ENCODE peak calls at places on chromosome 21, in eight cellular contexts. One of them, this sample, is unnamed.

GRCh38 chr21:44299085-44299457 is 782 bp upstream of the PFKL start:
- DNase-seq in brain microvascular endothelial cell: no peak
- DNase-seq in mammary epithelial cell: no peak
- DNase-seq in transverse colon: no peak
- DNase-seq in adrenal gland: no peak
- DNase-seq in colonic mucosa: no peak
- DNase-seq in psoas muscle: no peak
- DNase-seq in CD8-positive, alpha-beta T cell: no peak
- DNase-seq in this sample: peak

GRCh38 chr21:43196789-43197188 is 28.0 kb downstream of the CRYAA start:
- DNase-seq in brain microvascular endothelial cell: no peak
- DNase-seq in mammary epithelial cell: peak
- DNase-seq in transverse colon: peak
- DNase-seq in adrenal gland: no peak
- DNase-seq in colonic mucosa: peak
- DNase-seq in psoas muscle: no peak
- DNase-seq in CD8-positive, alpha-beta T cell: no peak
- DNase-seq in this sample: peak

GRCh38 chr21:34229361-34229760 is 134.4 kb upstream of the KCNE2 start:
- DNase-seq in brain microvascular endothelial cell: no peak
- DNase-seq in mammary epithelial cell: no peak
- DNase-seq in transverse colon: no peak
- DNase-seq in adrenal gland: no peak
- DNase-seq in colonic mucosa: no peak
- DNase-seq in psoas muscle: no peak
- DNase-seq in CD8-positive, alpha-beta T cell: no peak
- DNase-seq in this sample: no peak

GRCh38 chr21:35319684-35320083 is 270.6 kb upstream of the RUNX1 start:
- DNase-seq in brain microvascular endothelial cell: no peak
- DNase-seq in mammary epithelial cell: peak
- DNase-seq in transverse colon: no peak
- DNase-seq in adrenal gland: no peak
- DNase-seq in colonic mucosa: no peak
- DNase-seq in psoas muscle: no peak
- DNase-seq in CD8-positive, alpha-beta T cell: no peak
- DNase-seq in this sample: no peak

GRCh38 chr21:17343055-17343454 is 169.8 kb upstream of the CXADR start:
- DNase-seq in brain microvascular endothelial cell: peak
- DNase-seq in mammary epithelial cell: peak
- DNase-seq in transverse colon: no peak
- DNase-seq in adrenal gland: no peak
- DNase-seq in colonic mucosa: no peak
- DNase-seq in psoas muscle: no peak
- DNase-seq in CD8-positive, alpha-beta T cell: no peak
- DNase-seq in this sample: peak

GRCh38 chr21:25929859-25930520 is 195.2 kb downstream of the GABPA start:
- DNase-seq in brain microvascular endothelial cell: peak
- DNase-seq in mammary epithelial cell: peak
- DNase-seq in transverse colon: no peak
- DNase-seq in adrenal gland: peak
- DNase-seq in colonic mucosa: no peak
- DNase-seq in psoas muscle: peak
- DNase-seq in CD8-positive, alpha-beta T cell: no peak
- DNase-seq in this sample: peak

GRCh38 chr21:34061983-34062382 is 11.4 kb upstream of the MRPS6 start:
- DNase-seq in brain microvascular endothelial cell: no peak
- DNase-seq in mammary epithelial cell: no peak
- DNase-seq in transverse colon: no peak
- DNase-seq in adrenal gland: no peak
- DNase-seq in colonic mucosa: no peak
- DNase-seq in psoas muscle: no peak
- DNase-seq in CD8-positive, alpha-beta T cell: no peak
- DNase-seq in this sample: no peak

GRCh38 chr21:44487831-44488230 is 32.5 kb downstream of the LRRC3 start:
- DNase-seq in brain microvascular endothelial cell: peak
- DNase-seq in mammary epithelial cell: no peak
- DNase-seq in transverse colon: no peak
- DNase-seq in adrenal gland: no peak
- DNase-seq in colonic mucosa: no peak
- DNase-seq in psoas muscle: no peak
- DNase-seq in CD8-positive, alpha-beta T cell: peak
- DNase-seq in this sample: peak

GRCh38 chr21:27454234-27454633 is 487.3 kb upstream of the ADAMTS5 start:
- DNase-seq in brain microvascular endothelial cell: no peak
- DNase-seq in mammary epithelial cell: no peak
- DNase-seq in transverse colon: no peak
- DNase-seq in adrenal gland: no peak
- DNase-seq in colonic mucosa: no peak
- DNase-seq in psoas muscle: no peak
- DNase-seq in CD8-positive, alpha-beta T cell: no peak
- DNase-seq in this sample: no peak

GRCh38 chr21:34703566-34703965 is 34.8 kb downstream of the CLIC6 start:
- DNase-seq in brain microvascular endothelial cell: no peak
- DNase-seq in mammary epithelial cell: no peak
- DNase-seq in transverse colon: no peak
- DNase-seq in adrenal gland: no peak
- DNase-seq in colonic mucosa: no peak
- DNase-seq in psoas muscle: no peak
- DNase-seq in CD8-positive, alpha-beta T cell: no peak
- DNase-seq in this sample: no peak

GRCh38 chr21:39374046-39374445 is 25.2 kb upstream of the HMGN1 start:
- DNase-seq in brain microvascular endothelial cell: no peak
- DNase-seq in mammary epithelial cell: no peak
- DNase-seq in transverse colon: no peak
- DNase-seq in adrenal gland: no peak
- DNase-seq in colonic mucosa: no peak
- DNase-seq in psoas muscle: no peak
- DNase-seq in CD8-positive, alpha-beta T cell: no peak
- DNase-seq in this sample: no peak

GRCh38 chr21:25939396-25939761 is 204.6 kb downstream of the GABPA start:
- DNase-seq in brain microvascular endothelial cell: no peak
- DNase-seq in mammary epithelial cell: no peak
- DNase-seq in transverse colon: no peak
- DNase-seq in adrenal gland: no peak
- DNase-seq in colonic mucosa: no peak
- DNase-seq in psoas muscle: no peak
- DNase-seq in CD8-positive, alpha-beta T cell: no peak
- DNase-seq in this sample: no peak

GRCh38 chr21:35086357-35086756 is 37.3 kb upstream of the RUNX1 start:
- DNase-seq in brain microvascular endothelial cell: peak
- DNase-seq in mammary epithelial cell: peak
- DNase-seq in transverse colon: no peak
- DNase-seq in adrenal gland: no peak
- DNase-seq in colonic mucosa: no peak
- DNase-seq in psoas muscle: no peak
- DNase-seq in CD8-positive, alpha-beta T cell: no peak
- DNase-seq in this sample: peak

GRCh38 chr21:37341254-37341960 is 25.2 kb upstream of the DYRK1A start:
- DNase-seq in brain microvascular endothelial cell: no peak
- DNase-seq in mammary epithelial cell: peak
- DNase-seq in transverse colon: no peak
- DNase-seq in adrenal gland: no peak
- DNase-seq in colonic mucosa: no peak
- DNase-seq in psoas muscle: no peak
- DNase-seq in CD8-positive, alpha-beta T cell: no peak
- DNase-seq in this sample: no peak

GRCh38 chr21:37339527-37339889 is 27.1 kb upstream of the DYRK1A start:
- DNase-seq in brain microvascular endothelial cell: no peak
- DNase-seq in mammary epithelial cell: no peak
- DNase-seq in transverse colon: no peak
- DNase-seq in adrenal gland: no peak
- DNase-seq in colonic mucosa: no peak
- DNase-seq in psoas muscle: no peak
- DNase-seq in CD8-positive, alpha-beta T cell: no peak
- DNase-seq in this sample: no peak

GRCh38 chr21:37337831-37338230 is 28.7 kb upstream of the DYRK1A start:
- DNase-seq in brain microvascular endothelial cell: no peak
- DNase-seq in mammary epithelial cell: no peak
- DNase-seq in transverse colon: no peak
- DNase-seq in adrenal gland: no peak
- DNase-seq in colonic mucosa: no peak
- DNase-seq in psoas muscle: no peak
- DNase-seq in CD8-positive, alpha-beta T cell: no peak
- DNase-seq in this sample: no peak

GRCh38 chr21:37337179-37337578 is 29.4 kb upstream of the DYRK1A start:
- DNase-seq in brain microvascular endothelial cell: no peak
- DNase-seq in mammary epithelial cell: no peak
- DNase-seq in transverse colon: no peak
- DNase-seq in adrenal gland: no peak
- DNase-seq in colonic mucosa: no peak
- DNase-seq in psoas muscle: no peak
- DNase-seq in CD8-positive, alpha-beta T cell: no peak
- DNase-seq in this sample: no peak

GRCh38 chr21:37338671-37339526 is 27.7 kb upstream of the DYRK1A start:
- DNase-seq in brain microvascular endothelial cell: peak
- DNase-seq in mammary epithelial cell: peak
- DNase-seq in transverse colon: no peak
- DNase-seq in adrenal gland: peak
- DNase-seq in colonic mucosa: peak
- DNase-seq in psoas muscle: peak
- DNase-seq in CD8-positive, alpha-beta T cell: no peak
- DNase-seq in this sample: peak
- H3K4me3 ChIP-seq in brain microvascular endothelial cell: peak
- H3K4me3 ChIP-seq in mammary epithelial cell: no peak
- H3K4me3 ChIP-seq in transverse colon: no peak
- H3K4me3 ChIP-seq in adrenal gland: no peak
- H3K4me3 ChIP-seq in colonic mucosa: no peak
- H3K4me3 ChIP-seq in psoas muscle: peak
- H3K4me3 ChIP-seq in CD8-positive, alpha-beta T cell: no peak
- H3K4me3 ChIP-seq in this sample: no peak

DNA sequence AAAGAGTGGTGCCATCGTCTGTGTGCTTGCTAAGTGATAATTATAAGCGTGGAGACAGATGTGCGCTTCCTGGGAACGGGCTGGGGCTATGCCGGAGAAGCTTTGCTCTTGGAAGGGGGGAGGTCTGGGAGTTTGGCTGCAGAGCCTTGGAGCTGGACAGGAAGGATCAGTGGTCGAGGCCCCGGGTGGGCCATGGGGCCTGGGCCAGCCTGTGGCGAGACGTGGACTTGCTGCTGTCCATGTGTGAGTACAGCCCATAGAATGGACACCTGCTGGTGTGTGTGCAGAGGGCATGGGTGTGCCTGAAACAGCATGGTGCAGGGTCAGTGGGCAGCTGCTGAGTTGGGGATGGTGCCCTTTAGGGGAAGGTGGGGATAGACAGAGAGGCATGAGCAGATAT is 121.3 kb downstream of the PCBP3 start:
- DNase-seq in brain microvascular endothelial cell: no peak
- DNase-seq in mammary epithelial cell: no peak
- DNase-seq in transverse colon: no peak
- DNase-seq in adrenal gland: no peak
- DNase-seq in colonic mucosa: no peak
- DNase-seq in psoas muscle: no peak
- DNase-seq in CD8-positive, alpha-beta T cell: no peak
- DNase-seq in this sample: no peak
- TF ChIP-seq CTCF in brain microvascular endothelial cell: no peak
- TF ChIP-seq CTCF in mammary epithelial cell: no peak
- TF ChIP-seq CTCF in transverse colon: no peak
- TF ChIP-seq CTCF in adrenal gland: no peak
- TF ChIP-seq CTCF in colonic mucosa: no peak
- TF ChIP-seq CTCF in psoas muscle: no peak
- TF ChIP-seq CTCF in CD8-positive, alpha-beta T cell: no peak
- TF ChIP-seq CTCF in this sample: no peak

DNA sequence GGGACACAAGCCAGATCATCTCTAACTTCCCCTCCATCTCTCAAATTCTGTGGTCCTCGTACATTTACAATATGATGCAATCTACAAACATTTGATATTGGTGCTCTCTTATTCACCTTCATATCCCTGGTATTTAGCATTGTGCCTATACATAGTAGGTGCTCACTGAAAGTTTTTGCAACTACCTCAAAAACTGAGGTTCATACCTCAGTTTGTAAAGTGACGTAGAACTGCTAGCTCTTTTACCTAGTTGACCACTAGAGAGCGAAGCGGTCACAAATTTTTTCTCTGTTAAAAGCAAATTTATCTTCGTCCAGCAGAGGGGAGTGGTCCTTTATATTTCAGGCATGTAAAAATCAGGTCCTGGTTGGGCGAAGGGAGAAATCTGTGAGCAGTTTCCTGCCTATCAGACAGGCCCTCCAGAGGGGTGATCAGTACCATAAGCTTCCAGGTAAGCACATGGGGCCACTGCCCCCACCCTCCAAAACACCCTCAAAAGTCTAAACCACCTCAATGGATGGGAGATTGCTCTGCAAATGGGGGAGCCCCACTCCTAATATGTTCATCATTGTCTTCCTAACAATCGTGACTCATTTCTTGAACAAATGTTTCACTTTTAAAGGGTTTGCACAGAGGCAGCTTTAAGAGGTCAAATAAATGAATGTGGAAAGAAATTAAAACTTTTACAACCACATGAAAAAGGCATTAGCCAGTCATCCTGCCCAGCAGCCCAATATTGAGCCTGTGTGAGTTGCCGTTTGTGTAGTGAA is 10.6 kb upstream of the HLCS start:
- DNase-seq in brain microvascular endothelial cell: peak
- DNase-seq in mammary epithelial cell: peak
- DNase-seq in transverse colon: peak
- DNase-seq in adrenal gland: peak
- DNase-seq in colonic mucosa: no peak
- DNase-seq in psoas muscle: no peak
- DNase-seq in CD8-positive, alpha-beta T cell: no peak
- DNase-seq in this sample: peak
- H3K4me3 ChIP-seq in brain microvascular endothelial cell: peak
- H3K4me3 ChIP-seq in mammary epithelial cell: no peak
- H3K4me3 ChIP-seq in transverse colon: no peak
- H3K4me3 ChIP-seq in adrenal gland: no peak
- H3K4me3 ChIP-seq in colonic mucosa: no peak
- H3K4me3 ChIP-seq in psoas muscle: no peak
- H3K4me3 ChIP-seq in CD8-positive, alpha-beta T cell: no peak
- H3K4me3 ChIP-seq in this sample: no peak

GRCh38 chr21:15063821-15064575 is 802 bp downstream of the NRIP1 start:
- DNase-seq in brain microvascular endothelial cell: peak
- DNase-seq in mammary epithelial cell: peak
- DNase-seq in transverse colon: peak
- DNase-seq in adrenal gland: peak
- DNase-seq in colonic mucosa: peak
- DNase-seq in psoas muscle: peak
- DNase-seq in CD8-positive, alpha-beta T cell: no peak
- DNase-seq in this sample: peak

GRCh38 chr21:15061747-15062146 is 3.1 kb downstream of the NRIP1 start:
- DNase-seq in brain microvascular endothelial cell: no peak
- DNase-seq in mammary epithelial cell: no peak
- DNase-seq in transverse colon: no peak
- DNase-seq in adrenal gland: no peak
- DNase-seq in colonic mucosa: no peak
- DNase-seq in psoas muscle: no peak
- DNase-seq in CD8-positive, alpha-beta T cell: no peak
- DNase-seq in this sample: no peak

GRCh38 chr21:15061284-15061683 is 3.5 kb downstream of the NRIP1 start:
- DNase-seq in brain microvascular endothelial cell: no peak
- DNase-seq in mammary epithelial cell: no peak
- DNase-seq in transverse colon: no peak
- DNase-seq in adrenal gland: no peak
- DNase-seq in colonic mucosa: no peak
- DNase-seq in psoas muscle: no peak
- DNase-seq in CD8-positive, alpha-beta T cell: no peak
- DNase-seq in this sample: no peak

GRCh38 chr21:15063081-15063820 is 1.5 kb downstream of the NRIP1 start:
- DNase-seq in brain microvascular endothelial cell: no peak
- DNase-seq in mammary epithelial cell: peak
- DNase-seq in transverse colon: no peak
- DNase-seq in adrenal gland: no peak
- DNase-seq in colonic mucosa: peak
- DNase-seq in psoas muscle: peak
- DNase-seq in CD8-positive, alpha-beta T cell: peak
- DNase-seq in this sample: peak

GRCh38 chr21:15062566-15062965 is 2.2 kb downstream of the NRIP1 start:
- DNase-seq in brain microvascular endothelial cell: no peak
- DNase-seq in mammary epithelial cell: no peak
- DNase-seq in transverse colon: no peak
- DNase-seq in adrenal gland: no peak
- DNase-seq in colonic mucosa: no peak
- DNase-seq in psoas muscle: no peak
- DNase-seq in CD8-positive, alpha-beta T cell: no peak
- DNase-seq in this sample: peak
- TF ChIP-seq CTCF in brain microvascular endothelial cell: no peak
- TF ChIP-seq CTCF in mammary epithelial cell: peak
- TF ChIP-seq CTCF in transverse colon: no peak
- TF ChIP-seq CTCF in adrenal gland: no peak
- TF ChIP-seq CTCF in colonic mucosa: peak
- TF ChIP-seq CTCF in psoas muscle: no peak
- TF ChIP-seq CTCF in CD8-positive, alpha-beta T cell: no peak
- TF ChIP-seq CTCF in this sample: peak